ENCODE peak calls at places on chromosomes 13 and 19, in four cellular contexts. H, T, J and E are unnamed samples.

GRCh38 chr19:38513762-38514167 is 80.3 kb downstream of the RYR1 start:
- DNase-seq in H (no peak), T (no peak), J (no peak), E (no peak)

GRCh38 chr19:17209126-17210036 is 5.8 kb upstream of the USE1 start:
- DNase-seq in H (peak), T (no peak), J (peak), E (peak)

GRCh38 chr13:113129921-113130750 is 7.5 kb downstream of the F10 start:
- DNase-seq in H (no peak), T (no peak), J (no peak), E (no peak)

GRCh38 chr13:94921181-94921580 is 208.8 kb upstream of the SOX21 start:
- DNase-seq in H (no peak), T (no peak), J (no peak), E (no peak)

GRCh38 chr13:94120878-94121277 is 358.6 kb downstream of the DCT start:
- DNase-seq in H (peak), T (no peak), J (no peak), E (no peak)

GRCh38 chr13:43113603-43114002 is 90.2 kb downstream of the DNAJC15 start:
- DNase-seq in H (no peak), T (peak), J (no peak), E (no peak)

GRCh38 chr13:79477968-79478367 is 3.0 kb upstream of the NDFIP2 start:
- DNase-seq in H (no peak), T (no peak), J (no peak), E (no peak)

GRCh38 chr19:4456566-4456842 is 1.1 kb downstream of the UBXN6 start:
- DNase-seq in H (no peak), T (no peak), J (peak), E (no peak)

GRCh38 chr19:16477311-16477710 is 5.5 kb upstream of the EPS15L1 start:
- DNase-seq in H (no peak), T (no peak), J (no peak), E (no peak)

GRCh38 chr19:40754611-40755247 is 3.7 kb downstream of the SNRPA start:
- DNase-seq in H (no peak), T (peak), J (no peak), E (no peak)

GRCh38 chr19:873084-874019 is 13.9 kb downstream of the CFD start:
- DNase-seq in H (peak), T (no peak), J (peak), E (peak)

GRCh38 chr13:64276232-64276631 is 2860.6 kb upstream of the PCDH20 start:
- DNase-seq in H (no peak), T (no peak), J (no peak), E (no peak)

GRCh38 chr13:64274481-64275217 is 2859.0 kb upstream of the PCDH20 start:
- DNase-seq in H (no peak), T (no peak), J (peak), E (no peak)

GRCh38 chr13:64272681-64273080 is 2857.0 kb upstream of the PCDH20 start:
- DNase-seq in H (no peak), T (no peak), J (no peak), E (no peak)

GRCh38 chr13:64277097-64277496 is 2861.4 kb upstream of the PCDH20 start:
- DNase-seq in H (no peak), T (no peak), J (no peak), E (no peak)

DNA sequence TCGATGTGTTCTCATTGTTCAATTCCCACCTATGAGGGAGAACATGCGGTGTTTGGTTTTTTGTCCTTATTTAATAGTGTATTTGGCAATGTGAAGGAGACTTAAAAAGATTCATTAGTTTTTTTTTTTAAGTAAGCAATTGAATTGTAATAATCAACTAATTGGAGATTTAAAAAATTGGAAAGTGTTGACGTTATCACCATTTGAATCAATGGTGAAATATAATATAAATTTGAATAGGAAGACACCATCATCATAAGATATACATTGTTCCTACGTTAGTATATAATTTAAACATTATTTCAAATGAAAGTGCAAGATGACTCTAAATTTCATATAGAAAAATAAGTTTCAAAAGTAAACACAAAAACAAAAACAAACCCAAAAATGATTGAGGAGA is 2858.1 kb upstream of the PCDH20 start:
- DNase-seq in H (no peak), T (no peak), J (no peak), E (no peak)
- TF ChIP-seq ELF4 in H (no peak), T (no peak), J (no peak), E (no peak)

DNA sequence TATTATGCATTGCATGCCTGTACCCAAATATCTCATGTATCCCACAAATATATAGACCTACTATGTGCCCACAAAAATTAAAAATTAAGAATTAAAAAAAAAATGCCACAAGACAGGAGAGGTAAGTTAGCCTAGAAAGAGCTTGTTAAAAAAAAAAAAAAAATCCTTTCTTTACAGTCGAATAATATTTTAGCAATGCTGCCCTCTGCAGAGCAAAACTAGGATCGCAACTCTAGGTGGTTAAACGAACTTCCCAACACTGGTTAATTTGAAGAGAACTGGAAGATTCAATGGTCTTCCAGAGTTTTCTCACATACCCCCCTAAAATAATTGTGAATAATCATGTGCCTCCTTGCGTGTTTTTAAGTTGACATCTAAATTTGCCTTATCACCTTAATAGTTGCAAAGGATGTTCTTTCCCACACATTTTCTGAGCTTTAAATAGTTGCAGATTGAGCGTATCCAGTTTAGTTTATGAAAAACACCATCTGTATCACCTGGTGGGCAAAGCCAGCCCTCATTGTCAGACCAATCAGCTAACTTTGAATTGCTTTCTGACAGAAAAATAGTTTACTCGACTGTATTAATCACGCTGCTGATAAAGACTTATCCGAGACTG is 47.4 kb upstream of the RCBTB2 start:
- DNase-seq in H (peak), T (peak), J (peak), E (peak)
- TF ChIP-seq ELF4 in H (no peak), T (no peak), J (no peak), E (no peak)

DNA sequence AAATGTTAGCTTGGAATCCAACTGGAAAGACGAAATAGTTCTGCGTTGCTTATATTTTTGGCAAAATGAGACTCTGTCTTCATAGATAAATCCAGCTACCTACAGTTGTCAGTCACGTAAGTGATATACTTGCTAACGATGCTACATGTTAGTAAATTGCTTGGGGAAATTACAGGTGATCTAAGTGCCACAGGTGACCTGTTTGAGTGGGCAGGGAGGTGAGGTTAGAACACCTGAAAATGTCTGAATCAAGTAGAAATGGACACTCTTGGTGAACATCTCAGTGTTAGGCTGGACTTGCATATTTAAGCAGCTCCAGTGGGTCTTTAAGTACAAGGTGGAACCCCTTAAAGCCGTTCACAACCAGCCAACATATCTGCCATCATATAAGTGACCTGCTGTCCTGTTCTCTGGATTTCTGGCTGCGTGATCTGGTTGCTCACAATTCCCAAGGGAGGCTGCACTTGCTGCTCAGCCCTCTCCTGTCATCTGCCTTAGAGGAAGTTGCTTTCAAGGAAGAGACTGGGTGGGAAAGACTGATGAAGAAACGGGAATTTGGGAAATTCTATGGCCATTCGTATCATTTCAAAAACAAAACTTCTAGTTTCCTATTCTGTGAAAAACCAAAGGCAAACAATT is 244.0 kb downstream of the DCLK1 start:
- DNase-seq in H (no peak), T (no peak), J (no peak), E (no peak)
- TF ChIP-seq ELF4 in H (no peak), T (no peak), J (no peak), E (no peak)

DNA sequence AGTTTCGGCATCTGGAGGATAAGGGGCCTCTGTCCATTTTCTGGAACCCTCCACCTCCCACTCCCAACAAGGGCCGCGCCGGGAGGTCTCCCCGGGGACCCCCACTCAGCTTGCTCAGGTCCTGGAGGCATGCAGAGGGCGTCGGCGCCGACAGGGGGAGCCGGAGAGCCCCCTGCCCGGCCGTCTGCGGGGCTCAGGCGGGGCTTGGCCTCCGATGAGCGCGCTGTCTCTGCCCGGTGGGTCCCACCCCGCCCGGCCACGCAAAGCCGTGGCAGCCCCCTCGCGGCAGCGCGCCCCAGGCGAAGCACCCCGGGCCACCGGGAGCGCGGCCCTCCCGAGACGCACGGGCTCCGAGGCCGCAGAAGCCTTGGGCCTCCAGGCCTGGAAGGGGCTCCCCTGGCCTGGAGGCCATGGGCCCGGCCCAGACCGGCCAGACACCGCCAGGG is 149.7 kb upstream of the ZNF536 start:
- DNase-seq in H (peak), T (no peak), J (peak), E (peak)
- TF ChIP-seq ELF4 in H (no peak), T (no peak), J (no peak), E (no peak)

DNA sequence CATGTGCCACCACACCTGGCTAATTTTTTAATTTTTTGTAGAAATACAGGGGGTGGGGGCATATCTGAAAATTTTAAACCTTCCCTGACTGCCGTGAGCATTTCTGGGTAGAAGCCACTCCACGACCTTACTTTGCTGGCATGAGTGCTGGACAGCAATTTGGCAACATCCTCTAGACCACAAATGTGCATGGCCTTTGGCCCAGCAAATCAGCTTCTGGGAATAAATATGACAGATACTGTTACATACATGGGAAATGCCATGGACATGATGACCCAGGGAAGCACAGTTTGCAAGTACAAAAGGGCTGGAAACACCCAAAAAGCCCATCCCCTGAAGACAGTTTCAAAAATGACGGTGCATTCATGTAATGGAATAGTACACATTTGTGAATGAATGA is 3.2 kb upstream of the PVR start:
- DNase-seq in H (no peak), T (no peak), J (no peak), E (no peak)
- TF ChIP-seq ELF4 in H (no peak), T (no peak), J (no peak), E (no peak)

DNA sequence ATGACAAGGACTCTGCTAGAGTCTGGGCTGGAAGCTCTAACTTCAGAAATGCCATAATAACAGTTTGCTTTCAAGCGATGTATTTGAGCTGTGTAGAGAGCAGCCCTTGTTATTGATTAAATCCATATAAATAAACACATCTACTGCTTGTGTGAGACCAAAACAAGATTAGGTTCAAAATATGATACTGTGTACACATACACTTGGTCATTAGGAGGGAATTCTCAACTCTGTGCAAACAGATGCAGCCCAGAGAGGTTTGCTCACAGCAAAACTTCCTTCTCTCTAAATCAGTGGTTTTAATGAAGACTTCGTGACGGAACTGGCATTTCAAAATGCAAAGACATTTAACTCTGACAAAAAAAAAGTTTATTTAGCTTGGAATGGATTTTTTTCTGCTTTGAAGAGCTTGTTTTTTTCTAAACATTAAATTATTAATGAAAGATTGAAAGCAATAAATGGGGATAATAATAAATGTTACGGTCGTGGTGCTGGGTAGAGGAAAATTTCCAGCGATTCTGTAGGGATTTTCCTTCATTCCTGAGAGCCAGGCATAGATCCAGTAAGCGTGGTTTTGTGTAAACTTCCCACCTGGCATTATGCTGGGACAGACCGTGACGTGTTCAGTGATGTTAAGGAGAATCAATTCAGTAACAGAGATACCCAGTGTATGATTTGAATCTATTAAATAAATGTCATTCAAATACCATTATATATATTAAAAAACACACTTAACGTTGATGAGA is 213.6 kb downstream of the TEX29 start:
- DNase-seq in H (no peak), T (no peak), J (no peak), E (no peak)
- TF ChIP-seq ELF4 in H (no peak), T (no peak), J (no peak), E (no peak)

GRCh38 chr19:19592690-19593089 is 25.8 kb downstream of the PBX4 start:
- DNase-seq in H (no peak), T (no peak), J (no peak), E (no peak)
- TF ChIP-seq ELF4 in H (no peak), T (no peak), J (no peak), E (no peak)

GRCh38 chr13:111789420-111789819 is 277.5 kb upstream of the SOX1 start:
- DNase-seq in H (no peak), T (no peak), J (no peak), E (no peak)

GRCh38 chr13:111790621-111791020 is 276.3 kb upstream of the SOX1 start:
- DNase-seq in H (no peak), T (no peak), J (no peak), E (no peak)

GRCh38 chr13:111792956-111793355 is 274.0 kb upstream of the SOX1 start:
- DNase-seq in H (no peak), T (no peak), J (no peak), E (no peak)

GRCh38 chr13:111789011-111789410 is 277.9 kb upstream of the SOX1 start:
- DNase-seq in H (no peak), T (no peak), J (no peak), E (no peak)

GRCh38 chr13:111791131-111791530 is 275.8 kb upstream of the SOX1 start:
- DNase-seq in H (no peak), T (no peak), J (no peak), E (no peak)
- TF ChIP-seq ELF4 in H (no peak), T (no peak), J (no peak), E (no peak)

GRCh38 chr13:40974460-40975407 is 44.4 kb downstream of the ELF1 start:
- DNase-seq in H (peak), T (peak), J (peak), E (no peak)
- TF ChIP-seq ELF4 in H (no peak), T (no peak), J (no peak), E (no peak)